ENCODE peak calls at places on chromosomes 3 and 15, in seven cellular contexts. M is mesenchymal stem cell, R is neuronal stem cell, Q is IMR-90, P is H9, T is mesendoderm, W is H1. L is an unnamed sample.
A peak's percentile ranks its signal among the peaks of the same experiment; 100 is the strongest.

GRCh38 chr3:127053979-127054378 is 71.1 kb downstream of the PLXNA1 start:
- DNase-seq in M (no peak), R (no peak), Q (no peak), P (no peak), T (no peak), W (no peak), L (no peak)

GRCh38 chr15:67979281-67979680 is 74.8 kb upstream of the PIAS1 start:
- DNase-seq in M (no peak), R (no peak), Q (no peak), P (no peak), T (no peak), W (no peak), L (no peak)

GRCh38 chr3:47421741-47422649 is 41.2 kb downstream of the PTPN23 start:
- DNase-seq in M (peak; percentile 37), R (no peak), Q (no peak), P (no peak), T (peak; percentile 50), W (no peak), L (peak; percentile 33)

GRCh38 chr15:101489236-101489632 is 273 bp downstream of the PCSK6 start:
- DNase-seq in M (no peak), R (no peak), Q (no peak), P (no peak), T (peak; percentile 67), W (no peak), L (peak; percentile 69)

GRCh38 chr3:101984356-101984755 is 135.0 kb downstream of the NFKBIZ start:
- DNase-seq in M (no peak), R (no peak), Q (no peak), P (no peak), T (no peak), W (no peak), L (peak; percentile 12)

GRCh38 chr3:166322394-166322793 is 485.2 kb upstream of the BCHE start:
- DNase-seq in M (no peak), R (no peak), Q (no peak), P (no peak), T (no peak), W (no peak), L (no peak)

GRCh38 chr15:58520464-58520863 is 88.7 kb downstream of the LIPC start:
- DNase-seq in M (no peak), R (no peak), Q (no peak), P (no peak), T (no peak), W (no peak), L (no peak)

GRCh38 chr3:53134631-53135232 is 4.5 kb upstream of the RFT1 start:
- DNase-seq in M (peak; percentile 73), R (no peak), Q (peak; percentile 63), P (peak; percentile 88), T (peak; percentile 87), W (peak; percentile 57), L (peak; percentile 70)

GRCh38 chr3:16338999-16339398 is 74.0 kb downstream of the OXNAD1 start:
- DNase-seq in M (peak; percentile 98), R (no peak), Q (peak; percentile 97), P (no peak), T (peak; percentile 91), W (no peak), L (peak; percentile 85)

GRCh38 chr3:149305376-149305775 is 28.1 kb downstream of the TM4SF18 start:
- DNase-seq in M (no peak), R (no peak), Q (no peak), P (no peak), T (no peak), W (no peak), L (no peak)

GRCh38 chr3:67884345-67884744 is 229.9 kb upstream of the SUCLG2 start:
- DNase-seq in M (no peak), R (no peak), Q (no peak), P (no peak), T (no peak), W (no peak), L (no peak)

GRCh38 chr3:182713743-182714517 is 79.4 kb upstream of the ATP11B start:
- DNase-seq in M (peak; percentile 73), R (no peak), Q (peak; percentile 79), P (no peak), T (peak; percentile 88), W (no peak), L (peak; percentile 84)

GRCh38 chr3:112587336-112587735 is 25.5 kb downstream of the SLC35A5 start:
- DNase-seq in M (no peak), R (no peak), Q (no peak), P (no peak), T (no peak), W (no peak), L (no peak)

GRCh38 chr3:104960579-104960978 is 406.1 kb upstream of the ALCAM start:
- DNase-seq in M (no peak), R (no peak), Q (no peak), P (no peak), T (no peak), W (no peak), L (no peak)

GRCh38 chr3:113914646-113915045 is 33.2 kb upstream of the ZDHHC23 start:
- DNase-seq in M (no peak), R (no peak), Q (peak; percentile 75), P (no peak), T (no peak), W (no peak), L (no peak)

GRCh38 chr3:126679318-126679751 is 24.4 kb upstream of the TXNRD3 start:
- DNase-seq in M (peak; percentile 76), R (peak; percentile 91), Q (peak; percentile 62), P (peak; percentile 91), T (peak; percentile 84), W (peak; percentile 79), L (peak; percentile 73)

GRCh38 chr15:77225641-77226040 is 154.7 kb upstream of the TSPAN3 start:
- DNase-seq in M (peak; percentile 26), R (no peak), Q (peak; percentile 55), P (no peak), T (no peak), W (no peak), L (no peak)

GRCh38 chr3:4949659-4950058 is 29.6 kb upstream of the BHLHE40 start:
- DNase-seq in M (no peak), R (no peak), Q (no peak), P (no peak), T (no peak), W (no peak), L (no peak)

GRCh38 chr3:182172534-182172933 is 460.8 kb downstream of the SOX2 start:
- DNase-seq in M (no peak), R (no peak), Q (no peak), P (no peak), T (peak; percentile 61), W (peak; percentile 10), L (peak; percentile 50)

GRCh38 chr15:85141601-85142185 is 160.0 kb downstream of the PDE8A start:
- DNase-seq in M (peak; percentile 13), R (no peak), Q (peak; percentile 20), P (no peak), T (no peak), W (no peak), L (peak; percentile 70)

GRCh38 chr3:197507081-197507480 is 48.7 kb downstream of the BDH1 start:
- DNase-seq in M (no peak), R (no peak), Q (no peak), P (no peak), T (no peak), W (no peak), L (no peak)

GRCh38 chr3:126345641-126346460 is 11.4 kb downstream of the KLF15 start:
- DNase-seq in M (no peak), R (no peak), Q (no peak), P (peak; percentile 18), T (no peak), W (no peak), L (no peak)

GRCh38 chr3:8441969-8442559 is 59.6 kb upstream of the LMCD1 start:
- DNase-seq in M (peak; percentile 82), R (peak; percentile 63), Q (peak; percentile 77), P (peak; percentile 64), T (peak; percentile 96), W (peak; percentile 39), L (peak; percentile 80)

DNA sequence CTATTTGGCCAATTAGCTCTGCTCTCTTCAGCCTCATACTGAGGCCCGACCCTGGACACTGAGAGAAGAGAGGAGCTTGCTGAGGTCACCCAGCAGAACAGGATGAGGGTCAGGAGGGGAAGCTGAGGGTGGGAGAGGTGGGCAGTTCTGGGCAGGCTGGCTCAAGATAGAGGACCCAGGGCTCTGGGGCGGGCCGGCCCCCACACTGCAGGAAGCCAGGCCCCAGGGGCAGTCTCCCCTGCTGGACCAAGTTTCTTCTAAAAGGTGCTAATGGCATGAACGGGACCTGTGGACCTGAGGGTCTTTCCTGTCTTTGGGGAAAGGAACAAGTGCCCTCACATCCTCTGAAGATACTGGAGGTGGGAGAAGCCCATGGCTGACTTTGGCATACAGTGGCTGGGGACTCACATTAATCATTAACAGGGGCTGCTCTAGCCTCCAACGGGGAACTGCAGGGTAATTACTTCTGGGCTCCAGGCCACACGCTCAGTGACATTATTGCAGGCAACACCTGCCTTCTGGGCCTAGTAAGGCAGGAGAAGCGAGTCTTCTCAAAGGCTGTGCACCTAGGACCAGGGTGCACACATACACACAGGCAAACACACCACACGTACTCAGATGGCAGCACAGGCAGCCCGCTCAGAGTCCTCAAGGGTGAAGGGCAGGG is 10.6 kb downstream of the HCN4 start:
- DNase-seq in M (no peak), R (no peak), Q (no peak), P (no peak), T (no peak), W (no peak), L (no peak)
- H3K23ac ChIP-seq in M (no peak overlapping the region), R (no peak overlapping the region), Q (no peak overlapping the region), P (no peak overlapping the region), T (no peak overlapping the region), W (no peak overlapping the region), L (no peak overlapping the region)

GRCh38 chr3:37906734-37907282 is 45.1 kb downstream of the CTDSPL start:
- DNase-seq in M (no peak), R (no peak), Q (no peak), P (no peak), T (no peak), W (no peak), L (no peak)
- H3K23ac ChIP-seq in M (no peak overlapping the region), R (no peak overlapping the region), Q (peak overlapping the region; percentile 37), P (no peak overlapping the region), T (no peak overlapping the region), W (no peak overlapping the region), L (no peak overlapping the region)

DNA sequence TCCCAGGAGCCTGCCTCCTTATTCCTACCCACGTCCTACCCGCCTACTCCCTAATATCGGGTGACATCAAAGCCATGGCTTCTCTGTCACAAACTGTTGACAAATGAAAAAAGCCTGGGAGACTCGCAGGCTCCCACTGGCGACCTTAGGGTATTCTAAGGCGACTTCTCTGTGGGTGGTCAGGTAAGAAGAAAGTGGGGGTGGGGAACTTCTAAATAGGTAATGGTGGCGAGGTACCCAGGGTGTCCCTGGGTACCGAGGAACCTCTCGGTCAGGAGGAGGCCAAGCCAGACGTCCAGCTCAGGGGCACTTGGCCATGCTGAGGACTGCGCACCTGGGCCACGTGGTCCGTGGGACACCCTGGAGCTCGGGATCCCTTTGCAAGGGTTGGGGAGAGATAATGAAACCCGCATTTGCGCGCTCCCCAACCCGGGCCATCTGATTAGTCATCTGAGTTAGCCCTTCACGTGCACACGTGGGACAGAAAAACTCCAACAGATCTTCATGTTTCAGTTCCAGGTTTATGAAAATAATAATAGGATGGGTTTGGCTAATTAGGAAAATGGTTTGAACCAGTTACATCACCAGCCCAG is 78.2 kb downstream of the NR2F2 start:
- DNase-seq in M (no peak), R (no peak), Q (no peak), P (peak; percentile 40), T (no peak), W (no peak), L (no peak)
- H3K23ac ChIP-seq in M (no peak overlapping the region), R (no peak overlapping the region), Q (no peak overlapping the region), P (no peak overlapping the region), T (no peak overlapping the region), W (no peak overlapping the region), L (peak overlapping the region; percentile 48)

GRCh38 chr3:55570361-55570760 is 83.3 kb upstream of the WNT5A start:
- DNase-seq in M (peak; percentile 83), R (no peak), Q (no peak), P (no peak), T (peak; percentile 92), W (no peak), L (no peak)
- H3K23ac ChIP-seq in M (no peak overlapping the region), R (no peak overlapping the region), Q (no peak overlapping the region), P (no peak overlapping the region), T (no peak overlapping the region), W (no peak overlapping the region), L (no peak overlapping the region)

GRCh38 chr15:24068102-24068501 is 381.0 kb upstream of the NDN start:
- DNase-seq in M (no peak), R (no peak), Q (no peak), P (no peak), T (peak; percentile 5), W (no peak), L (no peak)
- H3K23ac ChIP-seq in M (no peak overlapping the region), R (no peak overlapping the region), Q (no peak overlapping the region), P (no peak overlapping the region), T (no peak overlapping the region), W (no peak overlapping the region), L (no peak overlapping the region)

L was measured in trophoblast cell.